ENCODE peak calls at places on chromosomes 3 and 15, in four cellular contexts. R, F, N and K are unnamed samples.
A peak's percentile ranks its signal among the peaks of the same experiment; 100 is the strongest.

GRCh38 chr3:161558256-161558655 is 61.6 kb downstream of the OTOL1 start:
- DNase-seq in R (no peak), F (no peak), N (no peak), K (no peak)

GRCh38 chr15:59686389-59686788 is 2.7 kb downstream of the BNIP2 start:
- DNase-seq in R (no peak), F (no peak), N (no peak), K (no peak)

GRCh38 chr15:37789881-37790280 is 144.6 kb upstream of the TMCO5A start:
- DNase-seq in R (no peak), F (no peak), N (no peak), K (no peak)

GRCh38 chr3:43180027-43180426 is 74.1 kb upstream of the POMGNT2 start:
- DNase-seq in R (no peak), F (no peak), N (peak; percentile 73), K (no peak)

GRCh38 chr15:37014137-37014536 is 86.2 kb downstream of the MEIS2 start:
- DNase-seq in R (no peak), F (no peak), N (no peak), K (no peak)

GRCh38 chr3:123188058-123188457 is 13.7 kb upstream of the SEC22A start:
- DNase-seq in R (no peak), F (no peak), N (no peak), K (no peak)

GRCh38 chr3:40585381-40586016 is 60.7 kb downstream of the ZNF621 start:
- DNase-seq in R (no peak), F (no peak), N (no peak), K (no peak)

GRCh38 chr3:172608575-172608974 is 85.3 kb upstream of the TNFSF10 start:
- DNase-seq in R (no peak), F (no peak), N (no peak), K (no peak)

GRCh38 chr3:190122198-190122771 is 1.6 kb upstream of the P3H2 start:
- DNase-seq in R (no peak), F (no peak), N (no peak), K (no peak)

GRCh38 chr3:188854395-188855149 is 317.2 kb upstream of the TPRG1 start:
- DNase-seq in R (no peak), F (no peak), N (no peak), K (no peak)

GRCh38 chr3:16425398-16426057 is 88.0 kb downstream of the RFTN1 start:
- DNase-seq in R (no peak), F (no peak), N (no peak), K (no peak)

GRCh38 chr3:43247556-43248186 is 38.7 kb upstream of the SNRK start:
- DNase-seq in R (no peak), F (no peak), N (no peak), K (no peak)

GRCh38 chr3:8993331-8993730 is 30.1 kb upstream of the RAD18 start:
- DNase-seq in R (no peak), F (no peak), N (no peak), K (no peak)

GRCh38 chr3:185784317-185784716 is 40.5 kb downstream of the IGF2BP2 start:
- DNase-seq in R (no peak), F (no peak), N (no peak), K (no peak)

GRCh38 chr15:23857028-23857641 is 170.0 kb upstream of the NDN start:
- DNase-seq in R (peak; percentile 59), F (no peak), N (peak; percentile 53), K (peak; percentile 19)

GRCh38 chr3:15063238-15063637 is 1.9 kb downstream of the MRPS25 start:
- DNase-seq in R (no peak), F (no peak), N (no peak), K (peak; percentile 46)

GRCh38 chr3:124393340-124393739 is 336.9 kb upstream of the UMPS start:
- DNase-seq in R (no peak), F (no peak), N (no peak), K (no peak)

GRCh38 chr3:65577875-65578274 is 460.8 kb downstream of the MAGI1 start:
- DNase-seq in R (no peak), F (no peak), N (no peak), K (no peak)

GRCh38 chr3:139128803-139129202 is 84.1 kb upstream of the PRR23C start:
- DNase-seq in R (no peak), F (no peak), N (no peak), K (no peak)

GRCh38 chr3:10099030-10099429 is 9.0 kb downstream of the FANCD2OS start:
- DNase-seq in R (no peak), F (no peak), N (no peak), K (no peak)

GRCh38 chr3:45741247-45741646 is 52.1 kb downstream of the SACM1L start:
- DNase-seq in R (no peak), F (no peak), N (no peak), K (no peak)

GRCh38 chr3:23888617-23889228 is 28.1 kb downstream of the NKIRAS1 start:
- DNase-seq in R (no peak), F (no peak), N (peak; percentile 22), K (no peak)

GRCh38 chr3:186520957-186521842 is 23.0 kb downstream of the CRYGS start:
- DNase-seq in R (no peak), F (no peak), N (no peak), K (no peak)

GRCh38 chr3:186895406-186895805 is 34.9 kb upstream of the ST6GAL1 start:
- DNase-seq in R (no peak), F (no peak), N (no peak), K (no peak)

GRCh38 chr15:76964157-76964556 is 30.8 kb upstream of the PSTPIP1 start:
- DNase-seq in R (no peak), F (no peak), N (no peak), K (no peak)

GRCh38 chr3:161630791-161631190 is 134.2 kb downstream of the OTOL1 start:
- DNase-seq in R (no peak), F (no peak), N (no peak), K (no peak)

GRCh38 chr3:36597422-36597821 is 166.9 kb downstream of the DCLK3 start:
- DNase-seq in R (no peak), F (no peak), N (no peak), K (no peak)

GRCh38 chr3:9916346-9916733 is 558 bp upstream of the IL17RC start:
- DNase-seq in R (no peak), F (peak; percentile 74), N (no peak), K (no peak)

GRCh38 chr3:151227438-151228290 is 24.6 kb upstream of the GPR171 start:
- DNase-seq in R (peak; percentile 74), F (peak; percentile 84), N (peak; percentile 67), K (peak; percentile 27)

GRCh38 chr3:46538803-46539442 is 27.2 kb downstream of the LRRC2 start:
- DNase-seq in R (no peak), F (peak; percentile 72), N (no peak), K (no peak)

GRCh38 chr3:149596136-149596770 is 61.6 kb downstream of the WWTR1 start:
- DNase-seq in R (no peak), F (no peak), N (no peak), K (no peak)

GRCh38 chr3:8329598-8329997 is 172.0 kb upstream of the LMCD1 start:
- DNase-seq in R (no peak), F (no peak), N (no peak), K (no peak)

GRCh38 chr3:124260206-124260915 is 268.4 kb upstream of the ROPN1 start:
- DNase-seq in R (no peak), F (peak; percentile 78), N (no peak), K (no peak)